ENCODE peak calls at places on chromosomes 1 and 21, in nine cellular contexts. C is lower leg skin, E is heart left ventricle, V is transverse colon, D is suprapubic skin, U is uterus, K is adrenal gland, B is esophagus muscularis mucosa, M is H1. S is an unnamed sample.

GRCh38 chr1:215083408-215083961 is 948 bp downstream of the KCNK2 start:
- DNase-seq in C (no peak), E (no peak), V (no peak), D (peak; percentile 67), U (no peak), K (peak; percentile 47), B (no peak), M (no peak), S (no peak)

GRCh38 chr1:190022709-190023108 is 455.0 kb downstream of the BRINP3 start:
- DNase-seq in C (no peak), E (no peak), V (no peak), D (no peak), U (no peak), K (no peak), B (no peak), M (no peak), S (no peak)

GRCh38 chr1:227903061-227903521 is 44.6 kb downstream of the WNT9A start:
- DNase-seq in C (no peak), E (peak; percentile 59), V (no peak), D (no peak), U (no peak), K (no peak), B (no peak), M (no peak), S (no peak)

GRCh38 chr21:17732306-17732705 is 86.8 kb downstream of the C21orf91 start:
- DNase-seq in C (no peak), E (no peak), V (no peak), D (no peak), U (no peak), K (no peak), B (no peak), M (no peak), S (no peak)

GRCh38 chr1:168136709-168137514 is at the start of gene GPR161:
- DNase-seq in C (no peak), E (peak; percentile 78), V (peak; percentile 44), D (peak; percentile 75), U (peak; percentile 70), K (peak; percentile 43), B (no peak), M (no peak), S (peak; percentile 40)

GRCh38 chr1:21378705-21379494 is 61.0 kb upstream of the NBPF3 start:
- DNase-seq in C (no peak), E (no peak), V (no peak), D (no peak), U (no peak), K (no peak), B (no peak), M (no peak), S (no peak)

GRCh38 chr21:38793926-38794713 is 11.6 kb upstream of the ETS2 start:
- DNase-seq in C (no peak), E (no peak), V (no peak), D (no peak), U (no peak), K (no peak), B (no peak), M (no peak), S (no peak)

GRCh38 chr1:8752921-8753713 is 64.3 kb downstream of the RERE start:
- DNase-seq in C (no peak), E (no peak), V (no peak), D (no peak), U (no peak), K (no peak), B (no peak), M (no peak), S (no peak)

GRCh38 chr1:171116676-171117075 is 26.0 kb downstream of the FMO3 start:
- DNase-seq in C (no peak), E (no peak), V (no peak), D (no peak), U (no peak), K (no peak), B (no peak), M (no peak), S (no peak)

GRCh38 chr21:45516671-45517151 is 25.5 kb downstream of the SLC19A1 start:
- DNase-seq in C (no peak), E (peak; percentile 58), V (no peak), D (peak; percentile 15), U (no peak), K (no peak), B (no peak), M (no peak), S (no peak)

GRCh38 chr1:64986903-64987871 is 20.8 kb upstream of the JAK1 start:
- DNase-seq in C (peak; percentile 11), E (no peak), V (no peak), D (no peak), U (no peak), K (no peak), B (no peak), M (no peak), S (no peak)

GRCh38 chr1:244368279-244368678 is 83.4 kb downstream of the ADSS2 start:
- DNase-seq in C (no peak), E (no peak), V (no peak), D (no peak), U (no peak), K (no peak), B (no peak), M (no peak), S (no peak)

GRCh38 chr1:85623061-85623471 is 42.5 kb downstream of the CCN1 start:
- DNase-seq in C (no peak), E (no peak), V (no peak), D (no peak), U (no peak), K (no peak), B (no peak), M (no peak), S (peak; percentile 44)

GRCh38 chr1:19882111-19883071 is at the start of gene OTUD3:
- DNase-seq in C (peak; percentile 96), E (peak; percentile 96), V (peak; percentile 95), D (peak; percentile 96), U (peak; percentile 95), K (peak; percentile 96), B (peak; percentile 99), M (peak; percentile 89), S (peak; percentile 87)
- TF ChIP-seq POLR2A in C (no peak), E (peak; percentile 86), V (peak; percentile 82), D (no peak), U (peak; percentile 89), K (peak; percentile 91), B (no peak), M (peak; percentile 63), S (peak; percentile 75)

GRCh38 chr1:16205891-16206546 is 6.4 kb downstream of the ARHGEF19 start:
- DNase-seq in C (no peak), E (no peak), V (no peak), D (no peak), U (no peak), K (peak; percentile 62), B (no peak), M (no peak), S (no peak)
- TF ChIP-seq POLR2A in C (no peak), E (no peak), V (no peak), D (no peak), U (no peak), K (no peak), B (no peak), M (no peak), S (no peak)

DNA sequence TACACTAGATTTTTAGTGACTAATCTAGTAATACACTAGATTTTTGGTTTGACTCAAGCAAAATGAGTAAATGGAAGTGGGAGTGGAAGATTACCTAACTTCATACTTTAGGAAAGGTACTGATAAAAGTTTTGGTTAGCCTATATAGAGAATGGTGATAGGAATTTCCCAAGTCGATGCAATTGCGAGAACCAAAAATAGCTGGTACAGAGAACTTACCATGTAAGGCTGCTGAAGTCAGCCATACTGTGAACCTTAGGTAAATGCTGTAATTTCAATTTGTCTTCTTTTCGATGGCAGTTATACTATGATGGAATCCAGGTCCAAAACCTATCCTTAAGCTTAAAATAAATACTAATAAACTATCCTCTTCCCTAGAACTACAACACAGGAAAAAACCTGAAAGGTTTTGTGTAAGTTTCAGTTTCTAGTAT is 4.6 kb downstream of the PNRC2 start:
- DNase-seq in C (no peak), E (no peak), V (no peak), D (no peak), U (no peak), K (no peak), B (no peak), M (no peak), S (no peak)
- TF ChIP-seq POLR2A in C (no peak), E (no peak), V (no peak), D (no peak), U (no peak), K (no peak), B (no peak), M (no peak), S (no peak)

GRCh38 chr1:220094016-220094911 is at the start of gene IARS2:
- DNase-seq in C (peak; percentile 84), E (peak; percentile 94), V (peak; percentile 93), D (peak; percentile 91), U (peak; percentile 88), K (peak; percentile 88), B (peak; percentile 95), M (peak; percentile 73), S (peak; percentile 82)

GRCh38 chr1:220093361-220094015 is 444 bp upstream of the IARS2 start:
- DNase-seq in C (no peak), E (no peak), V (no peak), D (no peak), U (no peak), K (no peak), B (no peak), M (no peak), S (no peak)

GRCh38 chr1:220092694-220093093 is 1.2 kb upstream of the IARS2 start:
- DNase-seq in C (no peak), E (no peak), V (no peak), D (no peak), U (no peak), K (no peak), B (no peak), M (no peak), S (no peak)

GRCh38 chr1:220084460-220084859 is 5.1 kb downstream of the BPNT1 start:
- DNase-seq in C (no peak), E (no peak), V (no peak), D (no peak), U (no peak), K (no peak), B (no peak), M (no peak), S (no peak)

DNA sequence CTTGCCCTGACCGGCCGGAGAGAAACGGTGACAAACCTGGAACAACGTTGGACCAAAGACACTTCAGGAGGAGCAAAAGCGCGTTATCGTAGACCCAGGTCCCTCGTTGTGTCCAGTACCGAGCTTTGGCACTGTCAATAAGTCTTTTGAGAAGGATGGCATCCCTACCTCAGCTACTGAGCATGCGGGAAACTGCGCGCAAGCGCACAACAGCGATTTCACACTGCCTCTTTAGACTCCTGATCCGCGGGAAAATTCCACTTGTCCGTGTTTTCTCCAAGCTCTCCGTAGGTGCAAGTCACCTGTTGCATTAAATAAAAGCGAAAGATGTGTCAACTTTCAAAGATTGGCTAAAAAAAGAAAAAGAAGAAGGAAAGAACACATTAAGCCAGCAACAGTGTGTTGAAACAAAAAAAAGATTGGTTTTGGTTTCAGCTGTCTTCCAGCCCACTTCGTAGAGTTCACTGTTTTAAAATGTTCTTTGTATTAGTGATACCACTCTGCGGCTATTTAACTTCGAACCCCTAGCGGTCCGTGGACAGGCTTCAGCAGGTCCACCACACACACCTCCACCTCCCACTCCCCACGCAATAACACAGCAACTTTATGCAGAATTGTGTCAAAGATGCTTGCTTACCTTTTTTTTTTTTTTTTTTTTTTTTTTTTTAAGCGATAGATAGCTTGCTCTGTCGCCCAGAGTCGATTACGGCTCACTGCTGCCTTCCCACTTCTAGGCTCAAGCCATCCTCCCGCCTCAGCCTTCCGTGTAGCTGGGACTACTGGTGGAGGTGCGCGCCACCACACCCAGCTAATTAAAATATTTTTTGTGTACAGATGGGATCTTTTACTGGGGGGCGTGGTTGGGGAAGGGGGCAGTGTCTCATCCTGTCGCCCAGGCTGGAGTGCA is at the start of gene BPNT1:
- DNase-seq in C (peak; percentile 95), E (peak; percentile 94), V (peak; percentile 99), D (peak; percentile 94), U (peak; percentile 91), K (peak; percentile 97), B (peak; percentile 97), M (peak; percentile 94), S (peak; percentile 76)
- TF ChIP-seq POLR2A in C (no peak), E (peak; percentile 65), V (peak; percentile 75), D (no peak), U (peak; percentile 59), K (peak; percentile 65), B (peak; percentile 38), M (no peak), S (peak; percentile 87)

S was measured in H54.